ENCODE peak calls at places on chromosome 12, in eight cellular contexts. X, N, Z, B, V, J, R and U are unnamed samples.

GRCh38 chr12:26691234-26691970 is 141.6 kb downstream of the ITPR2 start:
- DNase-seq in Z (no peak), X (peak; percentile 37), R (no peak), J (no peak), B (no peak), N (peak; percentile 64), V (peak; percentile 52), U (no peak)

GRCh38 chr12:122368361-122369073 is 54.0 kb downstream of the CLIP1 start:
- DNase-seq in N (no peak), J (no peak), V (no peak), Z (no peak), R (no peak), X (no peak), B (no peak), U (no peak)

GRCh38 chr12:108482717-108483212 is 32.3 kb upstream of the FICD start:
- DNase-seq in J (no peak), N (no peak), V (peak; percentile 44), Z (no peak), X (no peak), R (no peak), B (no peak), U (no peak)

GRCh38 chr12:93090768-93091172 is 161.7 kb upstream of the EEA1 start:
- DNase-seq in Z (no peak), J (no peak), B (no peak), R (no peak), X (no peak), N (peak; percentile 17), V (no peak), U (no peak)

GRCh38 chr12:6384499-6385436 is 806 bp downstream of the LTBR start:
- DNase-seq in V (peak; percentile 66), X (peak; percentile 54), J (peak; percentile 76), N (no peak), B (no peak), Z (no peak), R (peak; percentile 31), U (no peak)

GRCh38 chr12:69348162-69348938 is at the start of gene LYZ:
- DNase-seq in V (no peak), J (no peak), N (no peak), R (peak; percentile 20), X (no peak), Z (peak; percentile 33), B (peak; percentile 53), U (no peak)

GRCh38 chr12:28578833-28579252 is 388.6 kb downstream of the CCDC91 start:
- DNase-seq in X (no peak), B (no peak), N (no peak), J (no peak), R (no peak), V (no peak), Z (no peak), U (no peak)

GRCh38 chr12:110073049-110073831 is 24.9 kb upstream of the C12orf76 start:
- DNase-seq in V (no peak), Z (peak; percentile 24), B (no peak), X (no peak), R (peak; percentile 33), J (peak; percentile 77), N (no peak), U (no peak)

GRCh38 chr12:111287125-111287900 is 81.6 kb downstream of the PHETA1 start:
- DNase-seq in Z (no peak), V (no peak), R (no peak), J (no peak), X (no peak), B (no peak), N (no peak), U (no peak)

GRCh38 chr12:91381309-91381804 is 198.7 kb upstream of the DCN start:
- DNase-seq in Z (peak; percentile 34), N (no peak), X (peak; percentile 36), B (peak; percentile 48), V (no peak), J (no peak), R (no peak), U (no peak)

GRCh38 chr12:26028953-26029740 is 70.7 kb downstream of the RASSF8 start:
- DNase-seq in Z (peak; percentile 54), B (no peak), N (peak; percentile 37), V (peak; percentile 20), J (no peak), R (peak; percentile 15), X (no peak), U (no peak)

GRCh38 chr12:118327381-118327780 is 45.3 kb downstream of the TAOK3 start:
- DNase-seq in X (no peak), Z (no peak), R (no peak), V (no peak), B (no peak), J (no peak), N (no peak), U (no peak)

GRCh38 chr12:121573949-121574520 is 6.8 kb downstream of the KDM2B start:
- DNase-seq in X (no peak), J (no peak), V (no peak), Z (no peak), R (peak; percentile 32), B (no peak), N (no peak), U (no peak)

GRCh38 chr12:6201199-6201608 is 1.0 kb downstream of the CD9 start:
- DNase-seq in J (no peak), N (peak; percentile 68), X (no peak), V (no peak), B (no peak), R (peak; percentile 75), Z (no peak), U (peak; percentile 72)

GRCh38 chr12:62684586-62685295 is 218.1 kb downstream of the MON2 start:
- DNase-seq in Z (peak; percentile 88), X (peak; percentile 84), J (no peak), V (no peak), N (no peak), R (peak; percentile 27), B (no peak), U (no peak)

GRCh38 chr12:65277994-65278575 is 398 bp upstream of the MSRB3 start:
- DNase-seq in Z (no peak), N (no peak), R (no peak), B (no peak), J (no peak), V (no peak), X (no peak), U (no peak)

GRCh38 chr12:112820796-112821195 is 29.2 kb downstream of the RPH3A start:
- DNase-seq in X (no peak), N (no peak), R (no peak), J (no peak), Z (no peak), V (no peak), B (no peak), U (no peak)

DNA sequence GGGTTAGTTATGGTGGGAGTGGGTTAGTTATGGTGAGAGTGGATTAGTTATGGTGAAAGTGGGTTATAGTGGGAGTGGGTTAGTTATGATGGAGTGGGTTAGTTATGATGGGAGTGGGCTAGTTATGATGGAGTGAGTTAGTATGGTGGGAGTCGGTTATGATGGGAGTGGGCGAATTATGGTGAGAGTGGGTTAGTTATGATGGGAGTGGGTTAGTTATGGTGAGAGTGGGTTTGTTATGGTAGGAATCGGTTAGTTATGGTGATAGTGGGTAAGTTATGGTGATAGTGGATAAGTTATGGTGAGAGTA is 22.1 kb upstream of the SFSWAP start:
- DNase-seq in J (no peak), Z (no peak), B (no peak), X (no peak), R (no peak), N (no peak), V (no peak), U (no peak)
- TF ChIP-seq CTCF in J (no peak), Z (no peak), B (no peak), X (no peak), R (no peak), N (no peak), V (no peak), U (no peak)

GRCh38 chr12:120316798-120317257 is 10.8 kb downstream of the PLA2G1B start:
- DNase-seq in J (no peak), Z (no peak), V (peak; percentile 24), R (no peak), N (no peak), X (no peak), B (no peak), U (no peak)

GRCh38 chr12:120321382-120322202 is 6.0 kb downstream of the PLA2G1B start:
- DNase-seq in R (peak; percentile 23), J (peak; percentile 51), Z (no peak), N (no peak), X (no peak), V (no peak), B (peak; percentile 51), U (no peak)

GRCh38 chr12:120314220-120314619 is 12.1 kb downstream of the SIRT4 start:
- DNase-seq in R (no peak), X (no peak), B (no peak), Z (no peak), V (peak; percentile 40), J (no peak), N (peak; percentile 42), U (no peak)

DNA sequence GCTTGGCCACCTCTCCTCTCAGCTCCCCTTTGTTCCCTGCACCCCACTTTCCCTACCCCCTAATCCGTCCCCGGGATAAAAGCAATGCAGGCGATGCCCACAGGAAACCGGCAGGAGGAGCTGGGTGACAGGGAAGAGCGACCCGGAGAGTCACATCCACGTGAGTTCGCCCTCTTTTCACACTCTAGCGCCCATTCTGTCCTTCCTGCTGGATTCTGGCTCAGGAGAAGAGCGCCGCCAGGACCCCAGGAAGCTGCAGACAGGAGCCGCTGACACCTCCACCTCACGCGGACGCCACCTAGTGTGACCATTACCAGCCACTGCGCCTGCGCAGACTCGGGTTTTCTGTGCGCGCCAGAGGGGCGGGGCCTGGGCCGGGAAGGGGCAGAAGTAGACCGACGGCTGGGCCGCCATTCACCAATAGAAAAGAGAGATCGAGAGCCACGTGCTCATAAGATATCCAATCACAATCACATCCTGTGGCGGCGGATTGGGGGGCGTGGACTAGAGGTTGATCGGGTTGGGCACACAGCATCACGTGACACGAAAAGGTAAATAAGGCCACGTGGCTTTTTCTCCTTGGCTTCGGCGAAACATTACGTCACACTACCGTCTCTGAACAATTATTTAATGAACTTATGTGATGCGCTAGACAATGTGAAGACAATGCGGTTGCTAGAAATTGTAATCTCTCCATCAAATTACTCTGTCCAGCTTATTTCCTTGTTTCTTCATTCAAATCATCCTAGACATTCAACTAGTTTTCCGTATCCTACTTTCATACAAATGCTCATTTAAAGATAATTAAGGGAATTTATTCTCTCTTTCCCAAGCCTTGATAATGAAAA is 10.1 kb downstream of the PLA2G1B start:
- DNase-seq in R (peak; percentile 99), X (peak; percentile 99), N (peak; percentile 99), V (peak; percentile 99), J (peak; percentile 99), Z (peak; percentile 99), B (peak; percentile 99), U (peak; percentile 100)
- TF ChIP-seq POLR2A in R (peak; percentile 94), X (peak; percentile 95), N (peak; percentile 89), V (peak; percentile 93), J (peak; percentile 96), Z (peak; percentile 69), B (no peak), U (peak; percentile 87)

GRCh38 chr12:117045175-117045997 is 53.8 kb downstream of the TESC start:
- DNase-seq in R (no peak), N (no peak), V (no peak), B (no peak), J (no peak), Z (no peak), X (no peak), U (no peak)
- H3K4me1 ChIP-seq in R (no peaks in the 10 kb centered on the region), N (peaks cover 15% of the 10 kb centered on the region), V (peaks cover 73% of the 10 kb centered on the region), B (peaks cover 10% of the 10 kb centered on the region), J (no peaks in the 10 kb centered on the region), Z (peaks cover 23% of the 10 kb centered on the region), X (peaks cover 6% of the 10 kb centered on the region), U (no peaks in the 10 kb centered on the region)

DNA sequence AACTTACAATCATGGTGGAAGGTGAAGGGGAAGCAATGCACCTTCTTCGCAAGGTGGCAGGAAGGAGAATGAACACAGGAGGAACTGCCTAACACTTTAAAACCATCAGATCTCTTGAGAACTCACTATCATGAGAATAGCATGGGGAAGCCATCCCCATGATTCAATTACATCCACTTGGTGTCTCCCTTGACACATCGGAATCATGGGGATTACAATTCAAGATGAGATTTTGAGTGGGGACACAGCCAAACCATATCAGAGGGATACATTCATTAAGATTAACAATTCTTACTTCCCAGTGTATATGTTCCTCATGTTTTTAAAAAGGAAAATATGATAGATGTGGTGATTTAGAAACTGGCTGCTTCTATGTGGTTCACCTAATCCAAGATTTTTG is 117.9 kb downstream of the PDE3A start:
- DNase-seq in Z (no peak), N (no peak), R (no peak), J (no peak), V (no peak), X (no peak), B (no peak), U (no peak)
- TF ChIP-seq CTCF in Z (no peak), N (peak; percentile 50), R (no peak), J (no peak), V (no peak), X (no peak), B (no peak), U (no peak)